ENCODE peak calls at places on chromosomes 1 and 21, in nine cellular contexts. H is ascending aorta; O is HFFc6; E is AG10803; I is cardiac fibroblast; M is CD4-positive, alpha-beta T cell; Y is WERI-Rb-1; A is type B pancreatic cell; U is heart left ventricle. C is an unnamed sample.
A peak's percentile ranks its signal among the peaks of the same experiment; 100 is the strongest.

GRCh38 chr21:17925900-17926299 is 106.7 kb upstream of the C21orf91 start:
- DNase-seq in H (no peak), I (peak; percentile 33), E (peak; percentile 33), Y (peak; percentile 40), U (no peak), A (no peak), M (no peak), O (peak; percentile 7), C (peak; percentile 68)

GRCh38 chr21:37869661-37870060 is 46.6 kb downstream of the KCNJ6 start:
- DNase-seq in Y (peak; percentile 68), E (no peak), I (no peak), M (no peak), A (no peak), O (no peak), U (no peak), H (no peak), C (no peak)

GRCh38 chr1:40315795-40316594 is 1.1 kb downstream of the COL9A2 start:
- DNase-seq in A (no peak), H (peak; percentile 66), I (no peak), Y (no peak), O (no peak), M (peak; percentile 16), U (peak; percentile 32), E (no peak), C (peak; percentile 17)

GRCh38 chr1:98053471-98054366 is 132.9 kb upstream of the DPYD start:
- DNase-seq in O (no peak), M (peak; percentile 28), I (peak; percentile 83), H (peak; percentile 73), A (peak; percentile 73), U (peak; percentile 56), E (peak; percentile 68), Y (peak; percentile 67), C (peak; percentile 87)

GRCh38 chr1:23013657-23014056 is 2.0 kb downstream of the TEX46 start:
- DNase-seq in O (no peak), A (no peak), I (no peak), M (no peak), E (no peak), U (no peak), Y (peak; percentile 81), H (no peak), C (no peak)

GRCh38 chr1:2523191-2523890 is 3.1 kb downstream of the PANK4 start:
- DNase-seq in H (no peak), U (no peak), O (no peak), M (no peak), E (no peak), I (no peak), A (no peak), Y (peak; percentile 87), C (no peak)

GRCh38 chr1:19313961-19314882 is 2.1 kb downstream of the SLC66A1 start:
- DNase-seq in O (no peak), A (no peak), E (no peak), Y (no peak), H (no peak), I (no peak), U (no peak), M (no peak), C (no peak)

GRCh38 chr1:177567393-177567792 is 396.6 kb downstream of the BRINP2 start:
- DNase-seq in U (no peak), A (no peak), O (no peak), H (no peak), I (peak; percentile 6), M (no peak), E (peak; percentile 8), Y (peak; percentile 52), C (peak; percentile 45)

GRCh38 chr1:182404764-182405163 is 4.3 kb upstream of the TEDDM1 start:
- DNase-seq in O (no peak), E (no peak), M (no peak), Y (no peak), H (no peak), U (no peak), I (no peak), A (no peak), C (no peak)
- TF ChIP-seq CTCF in O (peak; percentile 29), E (no peak), M (no peak), Y (no peak), H (no peak), U (no peak), I (no peak), A (no peak), C (no peak)

GRCh38 chr1:107689733-107690132 is 275.2 kb downstream of the VAV3 start:
- DNase-seq in U (no peak), I (no peak), M (no peak), H (no peak), Y (no peak), O (no peak), E (no peak), A (no peak), C (no peak)
- TF ChIP-seq CTCF in U (no peak), I (no peak), M (no peak), H (no peak), Y (no peak), O (no peak), E (no peak), A (no peak), C (no peak)

GRCh38 chr1:113949007-113949406 is 19.9 kb downstream of the HIPK1 start:
- DNase-seq in H (no peak), A (no peak), U (no peak), O (no peak), I (peak; percentile 13), M (no peak), Y (no peak), E (no peak), C (no peak)
- TF ChIP-seq CTCF in H (peak; percentile 18), A (peak; percentile 57), U (peak; percentile 41), O (peak; percentile 81), I (peak; percentile 35), M (peak; percentile 43), Y (peak; percentile 8), E (peak; percentile 45), C (peak; percentile 56)

DNA sequence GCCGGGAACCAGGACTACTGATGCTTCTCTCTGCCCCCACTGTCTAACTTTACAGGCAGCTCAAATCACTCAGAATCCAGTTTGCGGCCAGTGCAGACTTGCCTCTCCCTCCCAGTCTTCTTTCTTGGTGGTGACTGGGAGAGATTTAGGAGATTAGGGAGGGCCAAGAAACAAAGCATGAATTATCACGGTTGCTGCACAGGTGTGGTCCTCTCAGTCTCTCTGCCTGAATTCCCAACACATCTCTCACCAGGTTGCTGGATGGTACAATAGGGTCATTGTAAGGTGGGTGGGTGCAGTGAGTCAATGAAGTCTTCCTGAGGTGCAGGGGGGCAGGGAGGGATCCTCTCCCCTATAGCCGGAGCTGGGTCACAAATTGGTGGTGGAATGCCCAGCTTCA is 12.6 kb downstream of the S100A11 start:
- DNase-seq in I (no peak), A (no peak), E (no peak), Y (no peak), H (no peak), O (no peak), M (no peak), U (no peak), C (no peak)
- TF ChIP-seq CTCF in I (no peak), A (no peak), E (no peak), Y (no peak), H (no peak), O (no peak), M (no peak), U (no peak), C (no peak)

GRCh38 chr1:110130113-110130591 is 17.9 kb downstream of the UBL4B start:
- DNase-seq in M (no peak), A (no peak), O (no peak), Y (no peak), H (no peak), I (peak; percentile 24), E (peak; percentile 9), U (no peak), C (peak; percentile 31)
- TF ChIP-seq CTCF in M (no peak), A (no peak), O (peak; percentile 17), Y (no peak), H (no peak), I (peak; percentile 8), E (no peak), U (peak; percentile 41), C (peak; percentile 35)

GRCh38 chr1:63873751-63874150 is 99.9 kb downstream of the ROR1 start:
- DNase-seq in I (no peak), U (no peak), O (peak; percentile 84), A (no peak), H (no peak), E (peak; percentile 29), M (no peak), Y (no peak), C (peak; percentile 84)
- TF ChIP-seq CTCF in I (no peak), U (no peak), O (no peak), A (no peak), H (no peak), E (no peak), M (no peak), Y (no peak), C (peak; percentile 22)

C was measured in choroid plexus epithelial cell.